ENCODE peak calls at places on chromosome 14, in six cellular contexts. Z is tibial artery, C is body of pancreas, A is suprapubic skin, V is IMR-90, I is stomach. L is an unnamed sample. For H3K4me1, the result is how much of the 10 kb centered on the place peaks cover.

GRCh38 chr14:93702946-93703345 is 85.3 kb downstream of the PRIMA1 start:
- DNase-seq in Z (no peak), C (no peak), A (no peak), V (no peak), I (no peak), L (no peak)

GRCh38 chr14:93006484-93007128 is 83.7 kb downstream of the CHGA start:
- DNase-seq in Z (no peak), C (peak), A (no peak), V (no peak), I (no peak), L (no peak)

GRCh38 chr14:78709795-78710569 is 539.8 kb downstream of the NRXN3 start:
- DNase-seq in Z (no peak), C (no peak), A (no peak), V (no peak), I (no peak), L (no peak)

GRCh38 chr14:20807304-20807956 is 4.8 kb upstream of the RNASE1 start:
- DNase-seq in Z (no peak), C (no peak), A (no peak), V (no peak), I (no peak), L (no peak)

GRCh38 chr14:33699300-33699699 is 251.6 kb downstream of the EGLN3 start:
- DNase-seq in Z (no peak), C (no peak), A (no peak), V (no peak), I (no peak), L (no peak)

GRCh38 chr14:74503973-74504335 is 10.4 kb downstream of the ISCA2 start:
- DNase-seq in Z (no peak), C (no peak), A (no peak), V (no peak), I (no peak), L (no peak)

GRCh38 chr14:105448706-105449111 is 25.9 kb upstream of the CRIP2 start:
- DNase-seq in Z (peak), C (peak), A (no peak), V (peak), I (peak), L (no peak)

GRCh38 chr14:31057701-31058364 is 31.7 kb upstream of the STRN3 start:
- DNase-seq in Z (no peak), C (no peak), A (no peak), V (no peak), I (no peak), L (no peak)

GRCh38 chr14:100872641-100873071 is 30.9 kb downstream of the RTL1 start:
- DNase-seq in Z (no peak), C (no peak), A (peak), V (no peak), I (no peak), L (peak)

GRCh38 chr14:35331605-35332516 is 39.7 kb downstream of the PSMA6 start:
- DNase-seq in Z (no peak), C (peak), A (peak), V (peak), I (peak), L (peak)

GRCh38 chr14:88998027-88998426 is 173.6 kb downstream of the TTC8 start:
- DNase-seq in Z (no peak), C (no peak), A (no peak), V (no peak), I (no peak), L (no peak)
- H3K4me1 ChIP-seq in Z (under half), C (under half), A (under half), V (under half), I (under half), L (under half)

GRCh38 chr14:65286443-65286842 is 126.1 kb upstream of the FUT8 start:
- DNase-seq in Z (no peak), C (peak), A (no peak), V (no peak), I (peak), L (peak)
- TF ChIP-seq CTCF in Z (no peak), C (no peak), A (no peak), V (no peak), I (no peak), L (peak)

GRCh38 chr14:50037837-50038236 is 78.5 kb downstream of the VCPKMT start:
- DNase-seq in Z (no peak), C (no peak), A (no peak), V (no peak), I (no peak), L (no peak)
- H3K4me1 ChIP-seq in Z (under half), C (under half), A (half or more), V (under half), I (under half), L (under half)

GRCh38 chr14:56135001-56135400 is 16.8 kb downstream of the PELI2 start:
- DNase-seq in Z (no peak), C (peak), A (no peak), V (no peak), I (peak), L (no peak)
- TF ChIP-seq CTCF in Z (no peak), C (no peak), A (no peak), V (no peak), I (no peak), L (no peak)

L was measured in Caco-2.